ENCODE peak calls at places on chromosome 21, in four cellular contexts. J is uterus, W is OCI-LY7, A is Peyer's patch. G is an unnamed sample.

GRCh38 chr21:24205317-24205716 is 1402.0 kb downstream of the MRPL39 start:
- DNase-seq in J (no peak), A (no peak), W (no peak), G (no peak)

GRCh38 chr21:36852293-36852692 is 114.2 kb downstream of the HLCS start:
- DNase-seq in A (no peak), W (no peak), J (no peak), G (no peak)

GRCh38 chr21:27407296-27407695 is 440.4 kb upstream of the ADAMTS5 start:
- DNase-seq in W (no peak), A (no peak), J (no peak), G (no peak)

GRCh38 chr21:41233913-41234312 is 66.0 kb downstream of the BACE2 start:
- DNase-seq in J (no peak), A (no peak), W (no peak), G (no peak)

GRCh38 chr21:41769933-41770332 is 3.1 kb upstream of the RIPK4 start:
- DNase-seq in W (no peak), J (no peak), A (no peak), G (peak; percentile 27)

GRCh38 chr21:30186242-30186641 is 19.6 kb upstream of the CLDN17 start:
- DNase-seq in W (no peak), J (no peak), A (no peak), G (no peak)

GRCh38 chr21:37463083-37463780 is 96.7 kb downstream of the DYRK1A start:
- DNase-seq in A (no peak), W (peak; percentile 55), J (no peak), G (no peak)

GRCh38 chr21:45423968-45424853 is 19.2 kb downstream of the COL18A1 start:
- DNase-seq in J (no peak), A (no peak), W (no peak), G (no peak)

GRCh38 chr21:29256125-29256895 is 42.4 kb upstream of the BACH1 start:
- DNase-seq in W (no peak), A (no peak), J (no peak), G (no peak)

GRCh38 chr21:24163539-24163938 is 1443.7 kb downstream of the MRPL39 start:
- DNase-seq in A (no peak), J (no peak), W (no peak), G (no peak)

GRCh38 chr21:25997788-25998611 is 172.6 kb downstream of the APP start:
- DNase-seq in A (no peak), J (no peak), W (no peak), G (no peak)

GRCh38 chr21:17548262-17548661 is 35.4 kb downstream of the CXADR start:
- DNase-seq in J (no peak), W (no peak), A (no peak), G (no peak)

GRCh38 chr21:21897275-21897883 is 899.2 kb downstream of the NCAM2 start:
- DNase-seq in W (no peak), A (no peak), J (no peak), G (no peak)

GRCh38 chr21:18950045-18950740 is 546.6 kb upstream of the TMPRSS15 start:
- DNase-seq in W (no peak), A (no peak), J (no peak), G (no peak)

GRCh38 chr21:42125571-42126544 is 54.7 kb downstream of the UMODL1 start:
- DNase-seq in J (no peak), W (peak; percentile 64), A (no peak), G (no peak)

GRCh38 chr21:18529253-18529652 is 125.7 kb upstream of the TMPRSS15 start:
- DNase-seq in W (no peak), A (no peak), J (no peak), G (no peak)

GRCh38 chr21:41009398-41010177 is 158.4 kb upstream of the BACE2 start:
- DNase-seq in W (no peak), J (no peak), A (no peak), G (no peak)

GRCh38 chr21:17454315-17455027 is 58.4 kb upstream of the CXADR start:
- DNase-seq in W (peak; percentile 70), J (peak; percentile 71), A (no peak), G (peak; percentile 73)

GRCh38 chr21:44800103-44800502 is 1.5 kb downstream of the UBE2G2 start:
- DNase-seq in J (no peak), W (peak; percentile 68), A (no peak), G (no peak)

DNA sequence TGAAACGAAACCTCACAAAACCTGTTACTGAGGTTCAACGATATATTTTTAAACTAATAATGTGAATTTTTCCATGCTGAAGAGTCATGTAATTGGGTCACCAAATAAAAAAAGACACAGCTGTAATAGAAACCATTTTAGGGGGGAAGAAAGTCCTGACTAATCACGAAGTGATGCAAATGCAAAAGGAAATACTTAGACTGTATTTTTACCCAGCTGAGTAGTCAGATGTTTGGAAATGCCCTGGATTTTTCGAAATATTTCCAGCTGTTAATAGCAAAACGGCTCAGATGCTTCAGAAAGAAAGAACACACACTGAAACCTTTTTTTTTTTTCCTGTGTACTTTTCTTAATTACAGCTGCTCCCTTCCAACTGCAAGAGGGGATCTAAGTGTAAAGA is 210.3 kb downstream of the SETD4 start:
- DNase-seq in A (no peak), W (no peak), J (no peak), G (no peak)
- H3K4me3 ChIP-seq in A (no peak overlapping the region), W (no peak overlapping the region), J (no peak overlapping the region), G (no peak overlapping the region)

GRCh38 chr21:43758132-43758619 is 17.9 kb downstream of the CSTB start:
- DNase-seq in J (peak; percentile 65), A (no peak), W (no peak), G (no peak)
- H3K4me3 ChIP-seq in J (peak overlapping the region; percentile 18), A (peak overlapping the region; percentile 19), W (no peak overlapping the region), G (peak overlapping the region; percentile 15)

DNA sequence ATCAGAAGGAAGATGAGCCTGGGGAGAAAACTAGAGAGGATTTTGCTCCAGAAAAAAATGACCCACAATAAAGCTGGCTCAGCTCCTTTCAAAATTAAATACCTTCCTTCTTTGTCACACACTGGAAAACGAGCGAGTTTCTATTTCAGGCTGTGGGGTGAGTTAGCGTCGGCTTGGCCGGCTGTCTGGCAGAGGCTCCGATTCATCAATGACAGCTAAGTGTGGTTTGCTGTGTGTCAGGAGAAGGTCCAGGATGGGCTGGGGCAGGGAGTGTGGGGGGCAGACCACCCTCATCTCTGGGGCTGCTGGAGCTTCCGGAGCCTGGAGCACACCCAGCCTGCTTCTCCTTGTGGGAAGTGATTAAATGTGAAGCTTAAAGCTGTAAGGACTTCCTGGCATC is 120.2 kb downstream of the ETS2 start:
- DNase-seq in J (peak; percentile 80), W (no peak), A (no peak), G (no peak)
- H3K4me3 ChIP-seq in J (no peak overlapping the region), W (no peak overlapping the region), A (peak overlapping the region; percentile 39), G (peak overlapping the region; percentile 26)

GRCh38 chr21:46667191-46667734 is 31.8 kb downstream of the PRMT2 start:
- DNase-seq in W (no peak), J (no peak), A (no peak), G (no peak)
- H3K4me3 ChIP-seq in W (no peak overlapping the region), J (peak overlapping the region; percentile 29), A (peak overlapping the region; percentile 51), G (peak overlapping the region; percentile 45)

GRCh38 chr21:33974513-33975468 is 59.2 kb upstream of the ATP5PO start:
- DNase-seq in A (no peak), J (no peak), W (no peak), G (no peak)

GRCh38 chr21:33977721-33978369 is 62.2 kb upstream of the ATP5PO start:
- DNase-seq in W (no peak), A (no peak), J (peak; percentile 5), G (no peak)

GRCh38 chr21:33976980-33977720 is 61.5 kb upstream of the ATP5PO start:
- DNase-seq in W (no peak), J (no peak), A (no peak), G (no peak)

GRCh38 chr21:33975548-33976081 is 60.0 kb upstream of the ATP5PO start:
- DNase-seq in J (no peak), A (peak; percentile 41), W (peak; percentile 69), G (no peak)

DNA sequence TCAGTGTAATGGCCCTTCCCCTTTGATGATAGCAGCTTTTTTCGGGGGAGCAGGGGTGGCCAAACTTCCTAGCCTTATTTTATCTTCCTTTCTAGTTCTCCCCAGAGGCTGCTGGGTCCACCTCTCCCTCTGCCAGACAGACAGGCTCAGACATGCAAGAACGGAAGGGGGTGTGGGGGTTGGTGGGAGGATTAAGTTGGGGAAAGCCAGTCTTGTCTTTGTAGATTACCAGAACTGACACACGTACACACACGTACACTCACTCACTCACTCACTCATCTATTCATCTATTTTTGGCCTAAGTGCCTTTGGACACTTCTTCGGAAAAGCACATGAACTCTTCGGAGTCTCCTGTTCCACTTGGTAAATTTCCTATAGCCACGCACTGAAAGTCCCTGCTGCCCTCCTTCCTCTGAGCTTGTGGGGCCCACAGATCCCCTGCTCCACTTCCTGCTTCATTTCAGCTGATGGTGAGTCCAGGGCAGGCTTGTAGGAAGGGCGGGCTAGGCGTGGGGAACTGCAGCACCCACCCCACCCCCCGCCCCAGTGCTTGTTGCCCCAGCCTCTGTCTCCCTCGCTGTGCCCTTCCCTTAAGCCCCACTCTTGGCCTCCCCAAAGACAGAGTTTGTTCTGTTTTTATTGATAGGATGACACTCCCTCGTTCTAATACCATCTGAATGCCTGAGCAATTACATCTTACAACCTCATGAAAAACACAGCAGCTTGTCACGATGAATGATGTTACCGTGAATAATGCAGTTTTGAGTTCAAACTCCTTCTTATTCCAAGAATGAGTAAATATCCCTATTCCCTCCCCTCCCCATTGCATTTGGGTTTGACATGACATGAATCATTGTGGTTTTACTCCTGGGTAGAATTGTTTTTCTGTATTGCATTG is 60.7 kb upstream of the ATP5PO start:
- DNase-seq in A (peak; percentile 50), W (peak; percentile 65), J (peak; percentile 46), G (no peak)
- H3K4me3 ChIP-seq in A (no peak overlapping the region), W (peak overlapping the region; percentile 45), J (no peak overlapping the region), G (no peak overlapping the region)

GRCh38 chr21:38914071-38914491 is 108.4 kb downstream of the ETS2 start:
- DNase-seq in A (no peak), W (no peak), J (no peak), G (no peak)
- H3K4me3 ChIP-seq in A (no peak overlapping the region), W (no peak overlapping the region), J (no peak overlapping the region), G (no peak overlapping the region)

GRCh38 chr21:16072176-16072575 is 342.4 kb downstream of the USP25 start:
- DNase-seq in J (no peak), W (no peak), A (no peak), G (no peak)
- H3K4me3 ChIP-seq in J (peak overlapping the region; percentile 34), W (no peak overlapping the region), A (no peak overlapping the region), G (no peak overlapping the region)

GRCh38 chr21:39660596-39660995 is 47.9 kb downstream of the B3GALT5 start:
- DNase-seq in A (no peak), J (peak; percentile 59), W (no peak), G (no peak)
- H3K4me3 ChIP-seq in A (no peak overlapping the region), J (peak overlapping the region; percentile 12), W (no peak overlapping the region), G (no peak overlapping the region)

DNA sequence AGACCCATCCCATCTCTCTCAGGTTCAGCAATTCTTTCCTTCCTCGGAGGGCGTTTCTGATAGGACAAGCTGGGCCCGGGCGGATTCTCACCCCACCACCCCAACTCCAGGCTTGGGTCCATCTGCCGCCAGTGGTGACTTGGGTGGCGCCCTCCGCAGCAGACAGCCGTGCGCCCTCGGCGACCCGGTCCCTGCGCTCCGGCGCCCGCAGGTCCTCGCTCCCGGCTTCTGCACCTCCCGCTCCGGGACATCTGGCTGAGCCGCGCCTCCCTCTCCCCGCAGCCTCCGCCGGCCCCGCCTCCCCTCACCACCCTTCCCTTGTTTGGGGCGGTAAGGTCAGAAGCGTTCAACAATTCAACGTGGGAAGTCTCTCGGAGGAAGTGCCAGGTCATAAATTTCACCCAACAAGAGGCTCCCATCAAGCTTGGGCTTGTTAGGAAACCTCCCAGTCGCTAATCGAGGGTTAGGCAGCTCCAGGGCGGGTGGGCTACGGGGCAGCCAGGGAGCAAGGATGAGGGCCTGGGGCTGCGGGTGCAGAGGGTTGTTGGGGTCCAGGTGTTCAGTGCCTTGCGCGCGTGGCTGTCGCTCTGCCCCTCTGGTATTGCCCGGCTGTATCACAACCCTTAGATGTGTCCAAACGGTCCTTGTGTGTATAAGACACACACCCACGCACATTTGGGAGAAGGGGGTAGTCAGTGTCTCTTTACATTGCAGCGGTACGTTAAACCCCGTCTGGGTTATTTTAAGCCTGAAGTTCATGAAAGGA is 39.8 kb downstream of the OLIG1 start:
- DNase-seq in A (no peak), J (no peak), W (no peak), G (peak; percentile 52)
- H3K4me3 ChIP-seq in A (no peak overlapping the region), J (no peak overlapping the region), W (no peak overlapping the region), G (peak overlapping the region; percentile 18)

G was measured in suprapubic skin.